ENCODE peak calls at places on chromosomes 6 and 20, in seven cellular contexts. One of them, this sample, is unnamed.

GRCh38 chr6:147759088-147759487 is 250.6 kb downstream of the SAMD5 start:
- DNase-seq in HCT116: no peak
- DNase-seq in H1: no peak
- DNase-seq in HepG2: no peak
- DNase-seq in K562: no peak
- DNase-seq in GM12878: no peak
- DNase-seq in SK-N-SH: no peak
- DNase-seq in this sample: no peak

GRCh38 chr6:75386050-75386770 is 101.6 kb upstream of the TMEM30A start:
- DNase-seq in HCT116: no peak
- DNase-seq in H1: no peak
- DNase-seq in HepG2: no peak
- DNase-seq in K562: no peak
- DNase-seq in GM12878: no peak
- DNase-seq in SK-N-SH: no peak
- DNase-seq in this sample: no peak

GRCh38 chr6:157983439-157984119 is 1.9 kb downstream of the SYNJ2 start:
- DNase-seq in HCT116: no peak
- DNase-seq in H1: no peak
- DNase-seq in HepG2: no peak
- DNase-seq in K562: no peak
- DNase-seq in GM12878: no peak
- DNase-seq in SK-N-SH: no peak
- DNase-seq in this sample: no peak

GRCh38 chr6:87104657-87105056 is 9.8 kb upstream of the CGA start:
- DNase-seq in HCT116: no peak
- DNase-seq in H1: no peak
- DNase-seq in HepG2: no peak
- DNase-seq in K562: no peak
- DNase-seq in GM12878: no peak
- DNase-seq in SK-N-SH: no peak
- DNase-seq in this sample: no peak

GRCh38 chr6:33201935-33202334 is 1.3 kb downstream of the SLC39A7 start:
- DNase-seq in HCT116: no peak
- DNase-seq in H1: no peak
- DNase-seq in HepG2: no peak
- DNase-seq in K562: no peak
- DNase-seq in GM12878: no peak
- DNase-seq in SK-N-SH: no peak
- DNase-seq in this sample: no peak

GRCh38 chr6:144467153-144467762 is 182.1 kb downstream of the UTRN start:
- DNase-seq in HCT116: no peak
- DNase-seq in H1: no peak
- DNase-seq in HepG2: no peak
- DNase-seq in K562: no peak
- DNase-seq in GM12878: no peak
- DNase-seq in SK-N-SH: no peak
- DNase-seq in this sample: no peak

GRCh38 chr6:28587011-28587745 is 61.5 kb downstream of the GPX5 start:
- DNase-seq in HCT116: no peak
- DNase-seq in H1: peak; percentile 85
- DNase-seq in HepG2: peak; percentile 82
- DNase-seq in K562: no peak
- DNase-seq in GM12878: no peak
- DNase-seq in SK-N-SH: peak; percentile 80
- DNase-seq in this sample: no peak

GRCh38 chr6:170449835-170450753 is 103.0 kb downstream of the PSMB1 start:
- DNase-seq in HCT116: no peak
- DNase-seq in H1: no peak
- DNase-seq in HepG2: no peak
- DNase-seq in K562: no peak
- DNase-seq in GM12878: no peak
- DNase-seq in SK-N-SH: no peak
- DNase-seq in this sample: no peak

GRCh38 chr6:46491789-46492547 is 719 bp upstream of the RCAN2 start:
- DNase-seq in HCT116: peak; percentile 24
- DNase-seq in H1: peak; percentile 74
- DNase-seq in HepG2: peak; percentile 6
- DNase-seq in K562: peak; percentile 8
- DNase-seq in GM12878: no peak
- DNase-seq in SK-N-SH: peak; percentile 63
- DNase-seq in this sample: no peak

GRCh38 chr20:2984956-2985661 is 58.3 kb upstream of the GNRH2 start:
- DNase-seq in HCT116: no peak
- DNase-seq in H1: peak; percentile 30
- DNase-seq in HepG2: no peak
- DNase-seq in K562: peak; percentile 13
- DNase-seq in GM12878: no peak
- DNase-seq in SK-N-SH: no peak
- DNase-seq in this sample: no peak

GRCh38 chr20:24674921-24675605 is 205.6 kb downstream of the SYNDIG1 start:
- DNase-seq in HCT116: no peak
- DNase-seq in H1: no peak
- DNase-seq in HepG2: no peak
- DNase-seq in K562: no peak
- DNase-seq in GM12878: no peak
- DNase-seq in SK-N-SH: no peak
- DNase-seq in this sample: no peak

GRCh38 chr6:139927742-139928305 is 553.4 kb upstream of the CITED2 start:
- DNase-seq in HCT116: no peak
- DNase-seq in H1: no peak
- DNase-seq in HepG2: no peak
- DNase-seq in K562: peak; percentile 31
- DNase-seq in GM12878: no peak
- DNase-seq in SK-N-SH: no peak
- DNase-seq in this sample: no peak

GRCh38 chr20:12965212-12965879 is 43.4 kb upstream of the SPTLC3 start:
- DNase-seq in HCT116: no peak
- DNase-seq in H1: no peak
- DNase-seq in HepG2: no peak
- DNase-seq in K562: no peak
- DNase-seq in GM12878: no peak
- DNase-seq in SK-N-SH: no peak
- DNase-seq in this sample: no peak

GRCh38 chr20:32067234-32067821 is 15.3 kb downstream of the HCK start:
- DNase-seq in HCT116: no peak
- DNase-seq in H1: no peak
- DNase-seq in HepG2: no peak
- DNase-seq in K562: no peak
- DNase-seq in GM12878: no peak
- DNase-seq in SK-N-SH: no peak
- DNase-seq in this sample: no peak

GRCh38 chr20:48404598-48404997 is 423.2 kb downstream of the PREX1 start:
- DNase-seq in HCT116: peak; percentile 27
- DNase-seq in H1: no peak
- DNase-seq in HepG2: peak; percentile 45
- DNase-seq in K562: no peak
- DNase-seq in GM12878: no peak
- DNase-seq in SK-N-SH: no peak
- DNase-seq in this sample: no peak

GRCh38 chr20:36246410-36246809 is 10.1 kb downstream of the AAR2 start:
- DNase-seq in HCT116: no peak
- DNase-seq in H1: no peak
- DNase-seq in HepG2: no peak
- DNase-seq in K562: no peak
- DNase-seq in GM12878: no peak
- DNase-seq in SK-N-SH: no peak
- DNase-seq in this sample: no peak

GRCh38 chr20:1328680-1329330 is at the start of gene SDCBP2:
- DNase-seq in HCT116: peak; percentile 23
- DNase-seq in H1: peak; percentile 34
- DNase-seq in HepG2: no peak
- DNase-seq in K562: no peak
- DNase-seq in GM12878: no peak
- DNase-seq in SK-N-SH: no peak
- DNase-seq in this sample: no peak

GRCh38 chr6:45663181-45664180 is 285.7 kb upstream of the SUPT3H start:
- DNase-seq in HCT116: no peak
- DNase-seq in H1: peak; percentile 81
- DNase-seq in HepG2: no peak
- DNase-seq in K562: no peak
- DNase-seq in GM12878: no peak
- DNase-seq in SK-N-SH: no peak
- DNase-seq in this sample: no peak

GRCh38 chr6:83006270-83006905 is 59.3 kb downstream of the UBE3D start:
- DNase-seq in HCT116: no peak
- DNase-seq in H1: no peak
- DNase-seq in HepG2: no peak
- DNase-seq in K562: no peak
- DNase-seq in GM12878: no peak
- DNase-seq in SK-N-SH: no peak
- DNase-seq in this sample: no peak

GRCh38 chr6:6703720-6704422 is 115.4 kb downstream of the LY86 start:
- DNase-seq in HCT116: no peak
- DNase-seq in H1: no peak
- DNase-seq in HepG2: no peak
- DNase-seq in K562: no peak
- DNase-seq in GM12878: no peak
- DNase-seq in SK-N-SH: no peak
- DNase-seq in this sample: no peak

GRCh38 chr20:62752671-62753501 is 43.4 kb upstream of the MRGBP start:
- DNase-seq in HCT116: no peak
- DNase-seq in H1: no peak
- DNase-seq in HepG2: peak; percentile 25
- DNase-seq in K562: no peak
- DNase-seq in GM12878: no peak
- DNase-seq in SK-N-SH: no peak
- DNase-seq in this sample: no peak

GRCh38 chr20:53434662-53435061 is 159.0 kb downstream of the ZNF217 start:
- DNase-seq in HCT116: no peak
- DNase-seq in H1: no peak
- DNase-seq in HepG2: no peak
- DNase-seq in K562: no peak
- DNase-seq in GM12878: no peak
- DNase-seq in SK-N-SH: no peak
- DNase-seq in this sample: no peak

GRCh38 chr6:2630891-2631458 is 119.7 kb downstream of the MYLK4 start:
- DNase-seq in HCT116: peak; percentile 96
- DNase-seq in H1: no peak
- DNase-seq in HepG2: no peak
- DNase-seq in K562: no peak
- DNase-seq in GM12878: no peak
- DNase-seq in SK-N-SH: no peak
- DNase-seq in this sample: peak; percentile 32

GRCh38 chr20:61253264-61253639 is 1.2 kb downstream of the CDH4 start:
- DNase-seq in HCT116: no peak
- DNase-seq in H1: peak; percentile 65
- DNase-seq in HepG2: no peak
- DNase-seq in K562: no peak
- DNase-seq in GM12878: no peak
- DNase-seq in SK-N-SH: peak; percentile 69
- DNase-seq in this sample: no peak
- TF ChIP-seq SIN3A in HCT116: no peak
- TF ChIP-seq SIN3A in H1: no peak
- TF ChIP-seq SIN3A in HepG2: no peak
- TF ChIP-seq SIN3A in K562: no peak
- TF ChIP-seq SIN3A in GM12878: no peak
- TF ChIP-seq SIN3A in SK-N-SH: no peak
- TF ChIP-seq SIN3A in this sample: no peak

GRCh38 chr6:165776699-165777098 is 113.7 kb upstream of the PDE10A start:
- DNase-seq in HCT116: no peak
- DNase-seq in H1: no peak
- DNase-seq in HepG2: no peak
- DNase-seq in K562: no peak
- DNase-seq in GM12878: no peak
- DNase-seq in SK-N-SH: no peak
- DNase-seq in this sample: no peak
- TF ChIP-seq SIN3A in HCT116: no peak
- TF ChIP-seq SIN3A in H1: no peak
- TF ChIP-seq SIN3A in HepG2: no peak
- TF ChIP-seq SIN3A in K562: no peak
- TF ChIP-seq SIN3A in GM12878: no peak
- TF ChIP-seq SIN3A in SK-N-SH: no peak
- TF ChIP-seq SIN3A in this sample: no peak

DNA sequence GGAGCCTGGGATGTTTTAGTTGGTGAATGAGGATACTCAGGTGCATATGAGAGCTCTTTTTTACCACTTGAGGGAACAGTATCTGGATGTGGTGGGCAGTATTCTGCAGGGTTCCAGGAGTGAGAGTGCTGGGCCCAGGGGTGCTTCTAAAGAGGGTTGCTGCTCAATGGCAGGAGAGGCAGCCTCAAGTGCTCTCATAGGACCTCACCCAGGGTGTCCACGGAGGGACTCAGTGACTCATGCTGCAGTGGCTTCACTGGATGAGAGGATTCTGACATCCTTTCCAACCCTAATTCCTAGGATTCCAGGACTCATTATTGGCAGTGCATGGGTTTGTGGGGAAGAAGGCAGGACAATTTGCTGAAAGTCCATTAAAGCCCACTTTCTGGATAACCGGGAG is 176.6 kb upstream of the FERMT1 start:
- DNase-seq in HCT116: no peak
- DNase-seq in H1: no peak
- DNase-seq in HepG2: no peak
- DNase-seq in K562: no peak
- DNase-seq in GM12878: no peak
- DNase-seq in SK-N-SH: no peak
- DNase-seq in this sample: no peak
- TF ChIP-seq SIN3A in HCT116: no peak
- TF ChIP-seq SIN3A in H1: no peak
- TF ChIP-seq SIN3A in HepG2: no peak
- TF ChIP-seq SIN3A in K562: no peak
- TF ChIP-seq SIN3A in GM12878: no peak
- TF ChIP-seq SIN3A in SK-N-SH: no peak
- TF ChIP-seq SIN3A in this sample: no peak

DNA sequence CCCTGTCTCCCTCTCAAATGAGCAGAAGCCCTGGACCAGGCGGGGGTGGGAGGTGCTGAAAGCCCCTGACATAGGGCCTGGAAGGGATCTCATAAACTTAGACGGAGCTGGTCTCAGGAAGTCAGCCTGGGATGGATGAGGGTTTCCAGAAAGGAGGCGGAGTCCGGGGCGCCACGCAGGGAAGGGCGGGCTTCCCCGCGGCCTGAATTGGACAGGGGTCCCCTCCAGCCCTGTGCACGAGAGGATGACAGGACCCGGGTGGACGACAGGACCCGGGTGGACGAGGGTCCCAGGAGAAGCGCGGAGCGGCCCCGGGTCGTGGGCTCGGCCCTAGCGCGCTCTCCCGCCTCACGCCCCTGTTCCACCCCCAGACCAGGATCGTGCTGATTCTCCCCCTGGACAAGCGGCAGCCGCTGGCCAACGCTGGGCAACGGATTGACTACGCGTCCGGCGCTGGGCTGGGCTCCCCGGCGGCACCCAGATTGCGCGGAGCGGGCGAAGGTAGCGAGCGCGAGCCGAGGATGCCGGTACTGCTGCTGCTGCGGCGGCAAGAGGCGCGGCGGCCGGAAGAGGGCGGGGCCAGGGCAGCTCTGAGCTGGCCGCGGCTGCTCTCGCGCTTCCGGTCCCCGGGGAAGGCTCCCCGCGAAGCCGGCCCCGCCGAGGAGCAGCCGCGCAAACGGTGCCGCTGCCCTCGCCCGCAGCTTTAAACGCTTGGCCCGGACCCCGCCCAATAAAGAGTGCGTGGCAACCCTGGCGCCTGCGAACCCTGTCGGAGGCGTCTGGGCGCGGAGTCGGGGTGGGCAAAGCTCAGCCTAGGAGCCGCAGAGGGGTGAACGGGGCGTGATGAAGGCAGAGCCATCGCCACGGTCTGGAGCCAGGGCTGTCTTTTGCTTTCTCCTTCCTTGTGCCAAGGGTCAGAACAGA is 1.3 kb downstream of the C20orf144 start:
- DNase-seq in HCT116: no peak
- DNase-seq in H1: peak; percentile 84
- DNase-seq in HepG2: peak; percentile 70
- DNase-seq in K562: peak; percentile 88
- DNase-seq in GM12878: no peak
- DNase-seq in SK-N-SH: peak; percentile 93
- DNase-seq in this sample: no peak
- TF ChIP-seq SIN3A in HCT116: peak; percentile 76
- TF ChIP-seq SIN3A in H1: peak; percentile 42
- TF ChIP-seq SIN3A in HepG2: peak; percentile 56
- TF ChIP-seq SIN3A in K562: peak; percentile 43
- TF ChIP-seq SIN3A in GM12878: peak; percentile 62
- TF ChIP-seq SIN3A in SK-N-SH: no peak
- TF ChIP-seq SIN3A in this sample: peak; percentile 84